ENCODE peak calls at places on chromosomes 5 and 9, in five cellular contexts. One of them, this sample, is unnamed.

GRCh38 chr5:140664353-140665119 is at the start of gene WDR55:
- DNase-seq in AG09309: peak; percentile 46
- DNase-seq in GM12865: peak; percentile 93
- DNase-seq in sigmoid colon: peak; percentile 98
- DNase-seq in AG04449: peak; percentile 37
- DNase-seq in this sample: peak; percentile 89

GRCh38 chr5:87195616-87196015 is 72.1 kb upstream of the RASA1 start:
- DNase-seq in AG09309: no peak
- DNase-seq in GM12865: no peak
- DNase-seq in sigmoid colon: no peak
- DNase-seq in AG04449: no peak
- DNase-seq in this sample: no peak

GRCh38 chr5:142063878-142064331 is 44.7 kb upstream of the NDFIP1 start:
- DNase-seq in AG09309: peak; percentile 10
- DNase-seq in GM12865: no peak
- DNase-seq in sigmoid colon: peak; percentile 80
- DNase-seq in AG04449: no peak
- DNase-seq in this sample: peak; percentile 57

GRCh38 chr5:60674670-60675069 is 25.3 kb downstream of the DEPDC1B start:
- DNase-seq in AG09309: no peak
- DNase-seq in GM12865: no peak
- DNase-seq in sigmoid colon: no peak
- DNase-seq in AG04449: no peak
- DNase-seq in this sample: no peak

GRCh38 chr5:180959661-180960060 is 29.0 kb upstream of the BTNL3 start:
- DNase-seq in AG09309: no peak
- DNase-seq in GM12865: no peak
- DNase-seq in sigmoid colon: no peak
- DNase-seq in AG04449: no peak
- DNase-seq in this sample: no peak

GRCh38 chr9:16579872-16580432 is 290.5 kb downstream of the BNC2 start:
- DNase-seq in AG09309: no peak
- DNase-seq in GM12865: no peak
- DNase-seq in sigmoid colon: no peak
- DNase-seq in AG04449: no peak
- DNase-seq in this sample: no peak

GRCh38 chr5:112787261-112787660 is 49.6 kb downstream of the APC start:
- DNase-seq in AG09309: peak; percentile 16
- DNase-seq in GM12865: no peak
- DNase-seq in sigmoid colon: no peak
- DNase-seq in AG04449: peak; percentile 34
- DNase-seq in this sample: no peak

GRCh38 chr9:135359764-135360163 is 119.8 kb upstream of the PPP1R26 start:
- DNase-seq in AG09309: no peak
- DNase-seq in GM12865: no peak
- DNase-seq in sigmoid colon: no peak
- DNase-seq in AG04449: no peak
- DNase-seq in this sample: no peak

GRCh38 chr5:307794-308579 is 13.5 kb upstream of the AHRR start:
- DNase-seq in AG09309: no peak
- DNase-seq in GM12865: no peak
- DNase-seq in sigmoid colon: no peak
- DNase-seq in AG04449: no peak
- DNase-seq in this sample: no peak

GRCh38 chr9:101601904-101602765 is 7.4 kb upstream of the PPP3R2 start:
- DNase-seq in AG09309: peak; percentile 11
- DNase-seq in GM12865: peak; percentile 39
- DNase-seq in sigmoid colon: no peak
- DNase-seq in AG04449: no peak
- DNase-seq in this sample: peak; percentile 18

GRCh38 chr5:140345919-140346347 is 470 bp downstream of the HBEGF start:
- DNase-seq in AG09309: no peak
- DNase-seq in GM12865: peak; percentile 18
- DNase-seq in sigmoid colon: peak; percentile 88
- DNase-seq in AG04449: no peak
- DNase-seq in this sample: peak; percentile 50

GRCh38 chr9:129550199-129550839 is 70.6 kb downstream of the C9orf50 start:
- DNase-seq in AG09309: peak; percentile 17
- DNase-seq in GM12865: no peak
- DNase-seq in sigmoid colon: peak; percentile 93
- DNase-seq in AG04449: no peak
- DNase-seq in this sample: peak; percentile 46

GRCh38 chr5:61293051-61293450 is 39.0 kb upstream of the ZSWIM6 start:
- DNase-seq in AG09309: no peak
- DNase-seq in GM12865: no peak
- DNase-seq in sigmoid colon: no peak
- DNase-seq in AG04449: no peak
- DNase-seq in this sample: no peak

GRCh38 chr5:78647838-78648358 is 674 bp downstream of the LHFPL2 start:
- DNase-seq in AG09309: no peak
- DNase-seq in GM12865: no peak
- DNase-seq in sigmoid colon: peak; percentile 85
- DNase-seq in AG04449: no peak
- DNase-seq in this sample: peak; percentile 51

GRCh38 chr5:78649816-78650561 is 1.4 kb upstream of the LHFPL2 start:
- DNase-seq in AG09309: no peak
- DNase-seq in GM12865: no peak
- DNase-seq in sigmoid colon: no peak
- DNase-seq in AG04449: no peak
- DNase-seq in this sample: no peak

GRCh38 chr5:78648359-78649219 is at the start of gene LHFPL2:
- DNase-seq in AG09309: no peak
- DNase-seq in GM12865: peak; percentile 62
- DNase-seq in sigmoid colon: peak; percentile 88
- DNase-seq in AG04449: no peak
- DNase-seq in this sample: peak; percentile 81

GRCh38 chr5:78650562-78650930 is 2.0 kb upstream of the LHFPL2 start:
- DNase-seq in AG09309: no peak
- DNase-seq in GM12865: no peak
- DNase-seq in sigmoid colon: no peak
- DNase-seq in AG04449: no peak
- DNase-seq in this sample: no peak

GRCh38 chr5:78649220-78649700 is 688 bp upstream of the LHFPL2 start:
- DNase-seq in AG09309: no peak
- DNase-seq in GM12865: no peak
- DNase-seq in sigmoid colon: no peak
- DNase-seq in AG04449: no peak
- DNase-seq in this sample: no peak
- TF ChIP-seq CTCF in AG09309: no peak
- TF ChIP-seq CTCF in GM12865: no peak
- TF ChIP-seq CTCF in sigmoid colon: no peak
- TF ChIP-seq CTCF in AG04449: no peak
- TF ChIP-seq CTCF in this sample: no peak

GRCh38 chr5:150497989-150498317 is 10.0 kb upstream of the NDST1 start:
- DNase-seq in AG09309: no peak
- DNase-seq in GM12865: no peak
- DNase-seq in sigmoid colon: no peak
- DNase-seq in AG04449: no peak
- DNase-seq in this sample: no peak
- TF ChIP-seq CTCF in AG09309: no peak
- TF ChIP-seq CTCF in GM12865: no peak
- TF ChIP-seq CTCF in sigmoid colon: no peak
- TF ChIP-seq CTCF in AG04449: no peak
- TF ChIP-seq CTCF in this sample: no peak

GRCh38 chr5:17190242-17190778 is 27.1 kb upstream of the BASP1 start:
- DNase-seq in AG09309: peak; percentile 62
- DNase-seq in GM12865: peak; percentile 49
- DNase-seq in sigmoid colon: peak; percentile 77
- DNase-seq in AG04449: no peak
- DNase-seq in this sample: peak; percentile 48
- TF ChIP-seq CTCF in AG09309: peak; percentile 68
- TF ChIP-seq CTCF in GM12865: peak; percentile 65
- TF ChIP-seq CTCF in sigmoid colon: peak; percentile 69
- TF ChIP-seq CTCF in AG04449: peak; percentile 53
- TF ChIP-seq CTCF in this sample: peak; percentile 97

DNA sequence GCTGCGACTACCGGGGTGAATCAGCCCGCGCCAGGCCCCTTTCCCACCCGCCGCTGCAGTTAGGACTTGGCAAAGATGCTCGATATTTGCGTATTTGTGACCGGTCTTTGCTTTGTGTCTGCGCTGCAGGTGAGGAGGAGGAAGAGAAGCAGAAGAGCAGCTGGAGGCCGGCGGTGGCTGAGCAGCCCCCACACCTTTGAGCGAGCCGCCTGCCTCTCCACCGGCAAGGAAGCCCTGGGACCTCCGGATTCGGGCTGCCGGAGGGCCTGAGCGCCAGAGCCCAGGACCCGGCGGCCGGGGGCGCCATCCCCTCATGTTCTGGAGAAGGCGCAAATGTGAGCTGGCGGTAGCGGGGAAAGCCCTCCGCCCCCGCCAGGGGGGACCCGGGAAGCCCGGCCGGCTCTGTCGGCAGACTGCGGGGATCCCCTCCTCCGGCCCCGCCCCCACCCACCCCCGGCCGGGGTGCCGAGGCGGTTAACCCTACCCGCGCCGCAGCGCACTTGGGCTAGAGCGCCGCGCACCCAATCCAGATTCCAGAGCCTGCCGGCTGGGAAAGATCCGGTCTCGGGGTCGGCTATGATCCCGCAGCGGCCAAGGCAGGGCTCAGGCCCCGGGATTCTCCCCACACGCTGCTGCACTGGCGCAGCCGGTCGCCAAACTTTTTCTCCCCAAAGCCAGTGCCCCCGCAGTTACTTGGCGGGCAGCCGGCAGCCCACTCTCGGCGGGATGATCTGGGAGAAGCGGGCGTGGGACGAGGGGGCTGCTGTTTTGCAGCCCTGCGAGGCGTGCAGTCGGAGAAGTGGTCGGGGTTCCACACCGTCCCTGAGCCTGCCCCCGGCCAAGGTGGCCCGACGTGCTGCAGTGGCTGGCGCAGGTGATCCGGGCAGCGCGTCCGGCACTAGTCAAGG is 800 bp upstream of the KCNN2 start:
- DNase-seq in AG09309: no peak
- DNase-seq in GM12865: peak; percentile 41
- DNase-seq in sigmoid colon: no peak
- DNase-seq in AG04449: no peak
- DNase-seq in this sample: peak; percentile 69
- TF ChIP-seq CTCF in AG09309: no peak
- TF ChIP-seq CTCF in GM12865: peak; percentile 30
- TF ChIP-seq CTCF in sigmoid colon: no peak
- TF ChIP-seq CTCF in AG04449: peak; percentile 18
- TF ChIP-seq CTCF in this sample: peak; percentile 54

GRCh38 chr9:114071197-114071795 is 6.8 kb downstream of the AMBP start:
- DNase-seq in AG09309: no peak
- DNase-seq in GM12865: no peak
- DNase-seq in sigmoid colon: peak; percentile 42
- DNase-seq in AG04449: no peak
- DNase-seq in this sample: no peak

GRCh38 chr9:114070188-114071103 is 7.7 kb downstream of the AMBP start:
- DNase-seq in AG09309: no peak
- DNase-seq in GM12865: no peak
- DNase-seq in sigmoid colon: peak; percentile 51
- DNase-seq in AG04449: no peak
- DNase-seq in this sample: no peak

GRCh38 chr9:114069476-114070187 is 8.5 kb downstream of the AMBP start:
- DNase-seq in AG09309: no peak
- DNase-seq in GM12865: no peak
- DNase-seq in sigmoid colon: peak; percentile 30
- DNase-seq in AG04449: no peak
- DNase-seq in this sample: no peak

GRCh38 chr9:114075602-114076001 is 2.5 kb downstream of the AMBP start:
- DNase-seq in AG09309: no peak
- DNase-seq in GM12865: no peak
- DNase-seq in sigmoid colon: no peak
- DNase-seq in AG04449: no peak
- DNase-seq in this sample: no peak

DNA sequence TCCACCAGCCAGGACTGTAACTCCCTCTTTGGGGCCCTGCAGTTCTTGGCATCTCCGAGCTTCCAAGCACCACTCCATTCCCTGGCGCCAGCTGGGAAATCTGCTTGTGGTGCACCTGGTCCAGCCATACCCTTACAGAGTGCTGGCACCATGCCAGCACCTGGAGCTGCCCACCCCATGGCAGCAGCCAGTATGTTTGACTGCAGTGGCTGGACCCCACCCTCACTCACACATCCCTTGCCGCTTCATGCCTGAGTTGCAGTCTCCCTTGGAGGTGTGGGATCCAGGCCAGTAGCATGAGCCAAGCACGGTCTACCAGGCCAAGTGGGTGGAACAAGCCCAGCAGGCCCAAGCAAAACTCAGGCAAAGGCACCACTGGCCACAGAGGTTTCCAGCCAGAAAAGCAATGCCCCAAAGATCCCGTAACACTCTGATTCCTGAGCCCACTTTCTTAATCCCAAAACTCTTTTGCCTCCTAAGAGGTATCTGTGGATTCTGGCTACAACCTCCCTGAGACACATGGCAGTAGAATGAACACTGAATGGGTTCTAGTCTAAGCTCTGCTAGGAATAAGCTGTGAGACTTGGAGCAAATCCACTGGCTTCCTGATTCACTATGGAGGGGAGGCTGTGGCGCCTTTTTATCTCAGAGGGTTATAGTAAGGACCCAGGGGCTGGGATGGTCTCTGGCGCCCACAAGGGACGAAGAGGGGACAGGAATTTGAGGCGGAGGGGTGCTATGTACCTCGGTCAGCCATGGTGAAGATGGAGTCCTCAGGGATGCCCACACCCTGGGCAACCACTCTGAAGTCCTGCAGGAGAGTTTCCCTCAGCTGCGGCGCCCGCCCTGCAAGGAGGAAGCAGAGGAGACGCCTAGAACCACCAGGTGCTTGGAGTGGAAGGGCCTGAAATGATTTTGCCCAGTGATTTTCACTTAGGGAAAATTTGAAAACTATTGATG is 5.6 kb downstream of the AMBP start:
- DNase-seq in AG09309: no peak
- DNase-seq in GM12865: no peak
- DNase-seq in sigmoid colon: peak; percentile 75
- DNase-seq in AG04449: no peak
- DNase-seq in this sample: no peak
- TF ChIP-seq CTCF in AG09309: no peak
- TF ChIP-seq CTCF in GM12865: no peak
- TF ChIP-seq CTCF in sigmoid colon: no peak
- TF ChIP-seq CTCF in AG04449: no peak
- TF ChIP-seq CTCF in this sample: no peak